ENCODE peak calls at places on chromosome 9, in eight cellular contexts. F is GM13977; E is NCI-H524 treated with DMSO at 0.1 percent for 48 hours; X is bronchial epithelial cell; O is stimulated activated CD8-positive, alpha-beta memory T cell treated with anti-CD3 and anti-CD28 coated beads, Interleukin-2, amount 100 ng/mL, for 1 hour; A is mucosa of gallbladder; V is progenitor cell of endocrine pancreas; U is renal cortical epithelial cell. C is an unnamed sample.

GRCh38 chr9:96674914-96675538 is 19.9 kb upstream of the PRXL2C start:
- DNase-seq in F (no peak), E (no peak), X (peak; percentile 89), O (no peak), A (no peak), V (no peak), U (peak; percentile 93), C (peak; percentile 57)

GRCh38 chr9:134326754-134327526 is 685 bp downstream of the RXRA start:
- DNase-seq in F (peak; percentile 73), E (no peak), X (no peak), O (no peak), A (no peak), V (no peak), U (no peak), C (no peak)

GRCh38 chr9:19154135-19154612 is 26.9 kb upstream of the PLIN2 start:
- DNase-seq in F (no peak), E (no peak), X (peak; percentile 29), O (no peak), A (peak; percentile 70), V (no peak), U (peak; percentile 90), C (no peak)

GRCh38 chr9:134650431-134651190 is 9.0 kb downstream of the COL5A1 start:
- DNase-seq in F (no peak), E (no peak), X (no peak), O (no peak), A (no peak), V (no peak), U (no peak), C (no peak)

GRCh38 chr9:115921301-115921700 is 232.3 kb upstream of the PAPPA start:
- DNase-seq in F (no peak), E (no peak), X (no peak), O (no peak), A (peak; percentile 10), V (no peak), U (no peak), C (no peak)

GRCh38 chr9:101268426-101268825 is 116.4 kb downstream of the BAAT start:
- DNase-seq in F (no peak), E (no peak), X (no peak), O (no peak), A (no peak), V (no peak), U (no peak), C (no peak)

GRCh38 chr9:86241216-86241615 is 18.2 kb downstream of the C9orf153 start:
- DNase-seq in F (no peak), E (no peak), X (no peak), O (no peak), A (no peak), V (no peak), U (no peak), C (no peak)

GRCh38 chr9:96126321-96126881 is 175.6 kb downstream of the HSD17B3 start:
- DNase-seq in F (no peak), E (no peak), X (no peak), O (no peak), A (peak; percentile 52), V (no peak), U (no peak), C (no peak)

GRCh38 chr9:114117996-114118830 is 19.1 kb upstream of the KIF12 start:
- DNase-seq in F (no peak), E (no peak), X (no peak), O (no peak), A (peak; percentile 58), V (peak; percentile 46), U (peak; percentile 31), C (no peak)

GRCh38 chr9:89999534-90000370 is 394.9 kb downstream of the GADD45G start:
- DNase-seq in F (peak; percentile 79), E (no peak), X (peak; percentile 50), O (peak; percentile 11), A (peak; percentile 91), V (no peak), U (peak; percentile 56), C (no peak)

GRCh38 chr9:131432597-131433301 is 38.9 kb downstream of the PRRC2B start:
- DNase-seq in F (no peak), E (no peak), X (peak; percentile 64), O (no peak), A (no peak), V (no peak), U (peak; percentile 85), C (no peak)

C was measured in epithelial cell of prostate.